ENCODE peak calls at places on chromosomes 16 and 17, in eight cellular contexts. V, E, Q, W, J, C, N and M are unnamed samples.

GRCh38 chr16:57401943-57402640 is 2.5 kb upstream of the CCL17 start:
- DNase-seq in V (no peak), E (peak; percentile 58), Q (no peak), W (no peak), J (no peak), C (no peak), N (no peak), M (no peak)

GRCh38 chr17:45038771-45039634 is 12.4 kb downstream of the DCAKD start:
- DNase-seq in V (no peak), E (no peak), Q (no peak), W (no peak), J (no peak), C (no peak), N (no peak), M (no peak)

GRCh38 chr17:81390436-81391214 is 4.6 kb upstream of the BAHCC1 start:
- DNase-seq in V (no peak), E (no peak), Q (no peak), W (no peak), J (no peak), C (no peak), N (no peak), M (no peak)

GRCh38 chr17:57806083-57806830 is 43.6 kb downstream of the MRPS23 start:
- DNase-seq in V (no peak), E (no peak), Q (no peak), W (no peak), J (no peak), C (no peak), N (no peak), M (no peak)

GRCh38 chr17:40916366-40916765 is 21.1 kb downstream of the KRT23 start:
- DNase-seq in V (no peak), E (no peak), Q (no peak), W (no peak), J (no peak), C (no peak), N (no peak), M (no peak)

GRCh38 chr17:73635101-73635767 is 9.0 kb downstream of the SDK2 start:
- DNase-seq in V (peak; percentile 25), E (peak; percentile 48), Q (no peak), W (no peak), J (no peak), C (no peak), N (no peak), M (no peak)

GRCh38 chr17:76710863-76711611 is at the start of gene MXRA7:
- DNase-seq in V (peak; percentile 76), E (peak; percentile 87), Q (peak; percentile 80), W (peak; percentile 69), J (peak; percentile 65), C (peak; percentile 81), N (peak; percentile 65), M (no peak)

GRCh38 chr16:67936124-67936875 is at the start of gene PSMB10:
- DNase-seq in V (peak; percentile 74), E (peak; percentile 78), Q (peak; percentile 42), W (peak; percentile 70), J (peak; percentile 60), C (peak; percentile 83), N (peak; percentile 65), M (peak; percentile 66)

GRCh38 chr16:85844786-85845185 is 45.3 kb downstream of the COX4I1 start:
- DNase-seq in V (no peak), E (no peak), Q (no peak), W (no peak), J (no peak), C (no peak), N (no peak), M (no peak)

GRCh38 chr16:88785106-88785924 is at the start of gene PIEZO1:
- DNase-seq in V (peak; percentile 83), E (peak; percentile 92), Q (no peak), W (peak; percentile 58), J (peak; percentile 86), C (peak; percentile 82), N (peak; percentile 61), M (peak; percentile 68)

GRCh38 chr17:37124074-37124824 is 175.5 kb downstream of the AATF start:
- DNase-seq in V (no peak), E (no peak), Q (no peak), W (no peak), J (no peak), C (no peak), N (no peak), M (no peak)

GRCh38 chr17:57490446-57490845 is 234.1 kb downstream of the MSI2 start:
- DNase-seq in V (no peak), E (no peak), Q (no peak), W (no peak), J (no peak), C (no peak), N (no peak), M (no peak)

GRCh38 chr16:30649725-30650368 is 913 bp upstream of the PRR14 start:
- DNase-seq in V (peak; percentile 76), E (peak; percentile 81), Q (no peak), W (no peak), J (no peak), C (no peak), N (no peak), M (no peak)

GRCh38 chr17:6305613-6306360 is 129.1 kb downstream of the AIPL1 start:
- DNase-seq in V (no peak), E (no peak), Q (no peak), W (no peak), J (no peak), C (no peak), N (no peak), M (no peak)

GRCh38 chr17:53629188-53629587 is 193.5 kb upstream of the KIF2B start:
- DNase-seq in V (no peak), E (no peak), Q (no peak), W (peak; percentile 8), J (no peak), C (no peak), N (no peak), M (no peak)

DNA sequence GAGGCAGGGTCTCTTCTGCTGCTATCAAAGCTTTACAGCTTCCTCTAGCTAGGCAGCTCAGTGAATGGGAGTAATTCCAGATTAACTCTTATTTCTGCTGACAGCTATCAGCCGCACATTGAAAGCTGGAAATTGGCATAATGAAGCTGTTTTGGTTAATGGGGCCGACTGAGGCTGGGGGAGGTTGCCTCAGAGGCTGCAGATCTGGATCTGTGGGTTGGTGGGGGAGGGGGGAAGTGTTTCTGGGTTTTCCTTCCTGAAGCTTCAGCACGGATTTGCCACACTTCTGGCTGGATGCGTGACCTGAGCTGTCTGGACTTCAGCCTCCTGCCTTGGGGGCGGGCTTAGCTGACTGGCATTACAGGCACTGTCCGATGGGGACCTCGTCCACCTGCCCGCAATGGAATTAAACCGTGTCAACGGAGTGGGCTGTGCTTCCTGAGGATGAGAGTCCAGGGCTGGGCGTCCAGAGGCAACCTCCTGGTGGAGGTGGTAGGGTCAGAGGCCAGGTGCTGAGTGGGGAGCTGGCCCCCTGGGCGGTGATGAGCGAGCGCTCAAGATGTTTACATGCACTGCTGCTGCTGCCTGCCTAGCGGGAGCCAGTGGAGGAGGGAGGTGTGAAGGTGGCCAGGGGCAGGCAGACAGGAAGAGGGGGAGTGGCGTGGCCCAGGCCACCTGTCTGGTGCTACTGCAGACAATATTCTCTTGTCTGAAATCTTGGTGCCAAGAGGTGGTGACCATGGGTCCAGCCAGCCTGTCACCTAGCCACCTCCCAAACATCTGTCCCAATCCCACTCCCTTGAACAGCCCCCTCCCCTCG is 6.7 kb upstream of the ABCC3 start:
- DNase-seq in V (peak; percentile 86), E (no peak), Q (peak; percentile 34), W (no peak), J (no peak), C (peak; percentile 82), N (no peak), M (no peak)
- TF ChIP-seq CTCF in V (no peak), E (no peak), Q (no peak), W (no peak), J (no peak), C (no peak), N (no peak), M (no peak)

GRCh38 chr16:66261826-66262225 is 104.7 kb upstream of the CDH5 start:
- DNase-seq in V (no peak), E (no peak), Q (no peak), W (no peak), J (peak; percentile 20), C (no peak), N (no peak), M (no peak)
- TF ChIP-seq CTCF in V (no peak), E (no peak), Q (no peak), W (no peak), J (no peak), C (no peak), N (no peak), M (no peak)

GRCh38 chr16:2487517-2487842 is 12.6 kb downstream of the TBC1D24 start:
- DNase-seq in V (no peak), E (no peak), Q (no peak), W (no peak), J (no peak), C (no peak), N (no peak), M (no peak)

GRCh38 chr16:2487903-2488531 is 13.1 kb downstream of the TBC1D24 start:
- DNase-seq in V (no peak), E (no peak), Q (peak; percentile 29), W (no peak), J (no peak), C (no peak), N (no peak), M (no peak)

GRCh38 chr16:2484898-2485508 is 10.1 kb downstream of the TBC1D24 start:
- DNase-seq in V (peak; percentile 80), E (no peak), Q (no peak), W (no peak), J (no peak), C (no peak), N (no peak), M (no peak)

GRCh38 chr16:2485811-2486507 is 11.0 kb downstream of the TBC1D24 start:
- DNase-seq in V (no peak), E (no peak), Q (no peak), W (no peak), J (no peak), C (no peak), N (no peak), M (no peak)

GRCh38 chr16:2486645-2487516 is 12.0 kb downstream of the TBC1D24 start:
- DNase-seq in V (peak; percentile 62), E (peak; percentile 88), Q (peak; percentile 21), W (no peak), J (no peak), C (peak; percentile 64), N (no peak), M (no peak)
- TF ChIP-seq CTCF in V (peak; percentile 16), E (peak; percentile 28), Q (no peak), W (no peak), J (no peak), C (no peak), N (no peak), M (no peak)

GRCh38 chr16:63530974-63531373 is 1494.7 kb upstream of the CDH8 start:
- DNase-seq in V (no peak), E (no peak), Q (no peak), W (no peak), J (no peak), C (no peak), N (no peak), M (no peak)

GRCh38 chr16:63527404-63527803 is 1491.2 kb upstream of the CDH8 start:
- DNase-seq in V (no peak), E (no peak), Q (no peak), W (no peak), J (no peak), C (no peak), N (no peak), M (no peak)

DNA sequence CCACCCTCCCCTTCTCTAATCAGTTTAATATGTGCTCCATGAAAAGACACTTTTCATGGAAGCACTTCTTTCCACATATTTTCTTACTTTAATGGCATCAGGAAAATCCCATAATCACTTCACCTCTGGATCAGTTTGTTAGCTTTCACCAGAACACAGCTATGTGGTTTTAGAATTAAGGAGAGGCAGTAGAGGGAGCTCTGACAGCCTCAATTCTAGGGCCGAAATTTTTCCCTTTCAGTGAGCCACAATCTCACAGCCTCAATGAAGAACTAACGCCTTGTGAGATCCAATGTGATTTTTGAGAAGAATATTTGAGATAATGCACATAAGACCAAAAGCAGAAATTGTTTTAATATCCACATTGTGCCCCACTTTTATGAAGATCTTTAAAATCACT is 1494.0 kb upstream of the CDH8 start:
- DNase-seq in V (no peak), E (no peak), Q (no peak), W (peak; percentile 2), J (no peak), C (no peak), N (no peak), M (no peak)
- TF ChIP-seq CTCF in V (no peak), E (peak; percentile 7), Q (no peak), W (peak; percentile 25), J (no peak), C (no peak), N (no peak), M (peak; percentile 11)